ENCODE peak calls at places on chromosomes 6 and 20, in four cellular contexts. Q is MCF 10A, Z is fibroblast of lung, S is IMR-90. T is an unnamed sample.

GRCh38 chr6:112296694-112297093 is 42.3 kb upstream of the LAMA4 start:
- DNase-seq in Q (no peak), Z (no peak), S (peak; percentile 20), T (no peak)

GRCh38 chr6:37454420-37455125 is 21.6 kb downstream of the CMTR1 start:
- DNase-seq in Q (no peak), Z (no peak), S (no peak), T (peak; percentile 39)

GRCh38 chr20:1897486-1897885 is 2.3 kb downstream of the SIRPA start:
- DNase-seq in Q (peak; percentile 17), Z (peak; percentile 27), S (no peak), T (no peak)

GRCh38 chr6:153001767-153002612 is 519 bp downstream of the MTRF1L start:
- DNase-seq in Q (peak; percentile 27), Z (no peak), S (no peak), T (no peak)

GRCh38 chr6:157097255-157097936 is 225.9 kb downstream of the TMEM242 start:
- DNase-seq in Q (no peak), Z (no peak), S (no peak), T (no peak)

GRCh38 chr6:41957117-41957516 is 15.5 kb upstream of the CCND3 start:
- DNase-seq in Q (no peak), Z (no peak), S (no peak), T (no peak)

GRCh38 chr6:163716690-163717089 is 302.2 kb downstream of the QKI start:
- DNase-seq in Q (no peak), Z (no peak), S (no peak), T (no peak)

GRCh38 chr6:114638346-114638745 is 295.5 kb upstream of the HS3ST5 start:
- DNase-seq in Q (no peak), Z (peak; percentile 3), S (no peak), T (no peak)

GRCh38 chr6:151317206-151317994 is 74.0 kb downstream of the ZBTB2 start:
- DNase-seq in Q (peak; percentile 64), Z (peak; percentile 77), S (peak; percentile 90), T (peak; percentile 60)

GRCh38 chr6:145704153-145704781 is 31.1 kb downstream of the EPM2A start:
- DNase-seq in Q (peak; percentile 19), Z (peak; percentile 56), S (peak; percentile 38), T (peak; percentile 37)

GRCh38 chr6:112443118-112443641 is 96.0 kb downstream of the RFPL4B start:
- DNase-seq in Q (no peak), Z (peak; percentile 66), S (no peak), T (no peak)

GRCh38 chr20:63979549-63980316 is at the start of gene SAMD10:
- DNase-seq in Q (no peak), Z (no peak), S (peak; percentile 53), T (no peak)

GRCh38 chr6:154931741-154932424 is 63.2 kb upstream of the TIAM2 start:
- DNase-seq in Q (no peak), Z (peak; percentile 59), S (peak; percentile 73), T (peak; percentile 13)

T was measured in LHCN-M2.